ENCODE peak calls at places on chromosomes 6 and 20, in nine cellular contexts. I, N, H, R, V, W, Y, Z and L are unnamed samples.

GRCh38 chr6:39214846-39215639 is 14.2 kb downstream of the KCNK5 start:
- DNase-seq in I (no peak), N (no peak), W (no peak), V (no peak), R (no peak), Y (no peak), H (no peak), Z (no peak), L (no peak)

GRCh38 chr20:49823152-49823847 is 10.7 kb downstream of the SLC9A8 start:
- DNase-seq in N (no peak), I (no peak), V (no peak), W (no peak), R (no peak), H (no peak), Y (no peak), Z (peak), L (no peak)

GRCh38 chr6:141105481-141105880 is 1027.2 kb upstream of the GJE1 start:
- DNase-seq in W (no peak), R (no peak), N (peak), I (no peak), V (no peak), H (no peak), Z (no peak), Y (peak), L (peak)

GRCh38 chr6:130937942-130938604 is 110.9 kb downstream of the SMLR1 start:
- DNase-seq in V (no peak), N (peak), W (no peak), Z (no peak), Y (peak), H (no peak), R (no peak), I (peak), L (no peak)

GRCh38 chr6:44668976-44669934 is 281.7 kb downstream of the CDC5L start:
- DNase-seq in H (no peak), V (no peak), I (no peak), R (peak), Z (no peak), Y (no peak), W (no peak), N (no peak), L (no peak)

GRCh38 chr6:41306187-41306854 is 19.8 kb upstream of the TREM1 start:
- DNase-seq in N (peak), W (peak), H (peak), V (no peak), Z (peak), I (peak), R (no peak), Y (peak), L (peak)

GRCh38 chr20:40687384-40688128 is 1.5 kb downstream of the MAFB start:
- DNase-seq in R (peak), N (no peak), H (peak), W (peak), Z (no peak), I (peak), Y (no peak), V (peak), L (no peak)

GRCh38 chr6:151847064-151847463 is 39.6 kb downstream of the ESR1 start:
- DNase-seq in Z (peak), Y (peak), W (peak), I (peak), N (peak), R (no peak), H (no peak), V (no peak), L (peak)

GRCh38 chr6:16778521-16778920 is 17.3 kb upstream of the ATXN1 start:
- DNase-seq in W (no peak), R (no peak), N (no peak), V (no peak), I (peak), Y (no peak), H (no peak), Z (no peak), L (no peak)

GRCh38 chr6:6614096-6614964 is 25.8 kb downstream of the LY86 start:
- DNase-seq in N (no peak), H (no peak), Y (no peak), I (peak), Z (no peak), R (no peak), V (peak), W (no peak), L (no peak)

GRCh38 chr6:148134566-148134965 is 208.1 kb upstream of the SASH1 start:
- DNase-seq in N (no peak), I (no peak), H (no peak), Z (no peak), W (no peak), R (no peak), V (no peak), Y (no peak), L (no peak)

GRCh38 chr20:59459586-59459985 is 144.8 kb upstream of the PHACTR3 start:
- DNase-seq in I (no peak), W (no peak), Z (no peak), H (no peak), R (no peak), V (no peak), Y (no peak), N (no peak), L (no peak)

GRCh38 chr6:7727951-7728854 is 2.3 kb downstream of the BMP6 start:
- DNase-seq in W (peak), R (no peak), Y (no peak), N (no peak), I (peak), Z (peak), H (no peak), V (no peak), L (no peak)

GRCh38 chr20:19659468-19659867 is 98.6 kb upstream of the RIN2 start:
- DNase-seq in I (peak), V (no peak), H (no peak), W (no peak), N (no peak), Z (no peak), R (no peak), Y (no peak), L (no peak)

GRCh38 chr6:39167321-39167720 is 52.3 kb upstream of the SAYSD1 start:
- DNase-seq in H (no peak), R (no peak), I (no peak), Y (no peak), W (no peak), N (no peak), Z (no peak), V (no peak), L (no peak)

GRCh38 chr20:14142171-14142570 is 146.9 kb downstream of the MACROD2 start:
- DNase-seq in I (peak), H (peak), V (no peak), R (no peak), N (peak), W (peak), Y (peak), Z (peak), L (peak)

GRCh38 chr6:151317206-151317994 is 74.0 kb downstream of the ZBTB2 start:
- DNase-seq in W (peak), H (no peak), V (no peak), Y (peak), R (no peak), N (peak), I (peak), Z (no peak), L (no peak)

GRCh38 chr6:82030301-82030700 is 217.2 kb downstream of the IBTK start:
- DNase-seq in I (peak), V (no peak), W (no peak), H (no peak), Z (no peak), Y (no peak), R (no peak), N (no peak), L (no peak)

GRCh38 chr20:22339091-22339881 is 245.1 kb downstream of the FOXA2 start:
- DNase-seq in H (peak), Y (peak), N (peak), I (peak), V (no peak), R (no peak), W (peak), Z (peak), L (peak)

GRCh38 chr6:36917541-36918193 is 31.9 kb downstream of the C6orf89 start:
- DNase-seq in W (peak), V (peak), Z (no peak), H (peak), Y (peak), R (peak), N (no peak), I (no peak), L (no peak)

GRCh38 chr6:113857565-113858066 is 471 bp downstream of the MARCKS start:
- DNase-seq in V (peak), N (no peak), Z (peak), R (peak), H (peak), W (peak), Y (no peak), I (peak), L (no peak)

GRCh38 chr6:46815130-46815529 is 21.9 kb downstream of the MEP1A start:
- DNase-seq in W (peak), N (no peak), Y (no peak), I (peak), R (no peak), V (no peak), H (no peak), Z (no peak), L (no peak)

GRCh38 chr6:3648724-3649123 is 102.8 kb downstream of the PXDC1 start:
- DNase-seq in W (no peak), V (no peak), Z (no peak), R (no peak), Y (no peak), I (no peak), N (no peak), H (no peak), L (no peak)

GRCh38 chr6:145214570-145214969 is 520.8 kb downstream of the EPM2A start:
- DNase-seq in Z (peak), V (no peak), H (no peak), W (peak), R (no peak), I (peak), N (no peak), Y (peak), L (no peak)

DNA sequence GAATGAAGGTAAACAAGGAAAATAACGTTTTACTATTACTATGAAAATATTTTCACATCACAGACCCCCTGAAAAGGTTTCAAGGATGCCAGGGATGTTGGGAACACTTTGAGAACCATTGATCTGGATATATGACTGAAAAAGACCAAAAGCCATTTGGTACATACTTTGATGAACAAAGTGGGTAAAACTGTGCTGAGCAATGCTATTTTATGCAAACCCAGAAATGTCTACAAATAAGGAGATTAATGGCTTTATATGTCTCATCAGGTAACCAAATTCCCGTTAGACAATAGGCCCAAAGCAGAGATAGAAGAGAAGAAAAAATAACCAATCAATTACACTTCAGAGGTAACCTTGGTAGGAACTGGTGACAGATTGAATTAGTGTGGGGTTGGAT is 101.4 kb upstream of the CNKSR3 start:
- DNase-seq in N (no peak), H (no peak), V (no peak), I (no peak), R (no peak), W (no peak), Y (no peak), Z (no peak), L (no peak)
- H3K4me3 ChIP-seq in N (no peak), H (no peak), V (no peak), I (no peak), R (no peak), W (no peak), Y (no peak), Z (no peak), L (no peak)

GRCh38 chr6:168711049-168711640 is 270.2 kb downstream of the SMOC2 start:
- DNase-seq in Z (no peak), V (no peak), H (peak), N (no peak), W (peak), R (no peak), Y (no peak), I (no peak), L (no peak)
- TF ChIP-seq CTCF in Z (no peak), V (peak), H (peak), N (peak), W (peak), R (no peak), Y (no peak), I (peak), L (no peak)

GRCh38 chr6:1821188-1822183 is 211.8 kb downstream of the FOXC1 start:
- DNase-seq in Y (peak), H (no peak), R (no peak), I (no peak), W (no peak), N (peak), V (no peak), Z (peak), L (peak)
- H3K4me3 ChIP-seq in Y (peak), H (peak), R (peak), I (no peak), W (no peak), N (peak), V (no peak), Z (no peak), L (peak)

DNA sequence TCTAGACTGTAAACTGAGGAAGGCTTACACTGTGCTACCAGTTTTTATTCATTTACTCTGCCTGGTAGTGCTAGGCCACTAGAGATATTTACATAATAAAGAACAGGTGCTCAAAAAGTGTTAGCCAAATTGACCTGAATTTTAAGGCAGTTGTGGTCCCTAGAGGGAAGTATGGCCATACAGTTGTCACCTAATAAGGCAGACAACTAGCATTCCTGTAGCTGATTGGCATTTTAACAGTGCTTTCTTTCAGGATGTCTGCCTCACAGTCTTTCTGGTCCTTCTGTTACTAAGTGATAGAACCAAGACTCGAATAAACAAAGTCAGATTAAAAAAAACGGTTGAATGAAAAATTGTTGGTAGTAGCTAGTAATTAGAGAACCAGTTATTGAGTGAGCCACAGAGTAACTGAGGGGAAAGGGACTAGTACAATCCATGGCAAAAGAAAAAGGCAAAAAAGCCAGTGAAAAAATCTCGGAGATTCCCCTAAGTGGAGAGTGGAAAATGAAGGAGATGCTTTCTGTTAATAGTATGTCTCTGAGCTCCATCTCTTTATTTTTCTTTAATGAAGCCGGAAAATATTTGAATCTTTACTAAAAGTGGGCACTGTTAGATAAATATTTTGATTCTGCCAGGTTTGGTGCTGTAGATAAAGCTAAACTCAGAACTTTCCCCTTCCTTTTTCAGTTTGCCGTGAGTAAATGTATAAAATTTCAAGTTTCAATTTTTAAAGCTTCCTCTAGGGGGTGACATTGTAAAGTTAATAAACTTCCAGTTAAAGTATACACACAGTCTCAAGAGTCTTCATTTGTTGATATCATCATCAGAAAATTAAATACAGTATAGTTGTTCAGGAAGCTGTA is 9.1 kb downstream of the VTA1 start:
- DNase-seq in Z (peak), I (no peak), H (no peak), N (no peak), Y (peak), V (no peak), R (no peak), W (peak), L (no peak)
- TF ChIP-seq CTCF in Z (peak), I (peak), H (peak), N (peak), Y (peak), V (peak), R (no peak), W (peak), L (no peak)

DNA sequence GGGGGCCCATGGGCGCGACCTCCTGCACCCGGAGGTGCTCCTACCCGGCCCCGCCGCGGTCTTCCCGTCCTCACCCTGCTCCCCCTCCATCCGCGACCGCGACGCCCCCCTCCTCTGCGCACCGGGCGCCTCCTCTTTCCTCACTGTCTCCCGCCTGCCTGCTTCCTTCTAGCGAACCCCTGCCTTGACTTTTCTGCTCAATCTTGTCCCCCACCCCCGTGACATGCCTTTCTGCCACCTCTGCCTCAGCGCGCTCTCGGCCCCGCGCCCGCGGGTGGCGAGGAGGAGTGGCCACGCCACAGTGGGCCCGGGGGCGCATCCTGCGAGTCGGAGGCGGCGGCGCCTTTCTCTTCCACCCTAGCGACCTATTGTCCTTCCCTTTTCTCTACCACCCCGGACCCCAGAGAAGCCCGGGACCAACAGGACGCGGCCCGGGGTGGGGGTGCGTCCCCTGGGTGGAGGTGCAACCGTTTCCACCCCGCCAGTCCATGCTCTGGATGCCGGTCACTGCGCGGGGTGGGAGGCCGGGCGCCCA is 2.1 kb downstream of the PDE10A start:
- DNase-seq in W (peak), I (no peak), V (no peak), Y (no peak), Z (no peak), H (no peak), N (no peak), R (no peak), L (no peak)
- H3K4me3 ChIP-seq in W (peak), I (no peak), V (peak), Y (peak), Z (no peak), H (peak), N (no peak), R (peak), L (no peak)

DNA sequence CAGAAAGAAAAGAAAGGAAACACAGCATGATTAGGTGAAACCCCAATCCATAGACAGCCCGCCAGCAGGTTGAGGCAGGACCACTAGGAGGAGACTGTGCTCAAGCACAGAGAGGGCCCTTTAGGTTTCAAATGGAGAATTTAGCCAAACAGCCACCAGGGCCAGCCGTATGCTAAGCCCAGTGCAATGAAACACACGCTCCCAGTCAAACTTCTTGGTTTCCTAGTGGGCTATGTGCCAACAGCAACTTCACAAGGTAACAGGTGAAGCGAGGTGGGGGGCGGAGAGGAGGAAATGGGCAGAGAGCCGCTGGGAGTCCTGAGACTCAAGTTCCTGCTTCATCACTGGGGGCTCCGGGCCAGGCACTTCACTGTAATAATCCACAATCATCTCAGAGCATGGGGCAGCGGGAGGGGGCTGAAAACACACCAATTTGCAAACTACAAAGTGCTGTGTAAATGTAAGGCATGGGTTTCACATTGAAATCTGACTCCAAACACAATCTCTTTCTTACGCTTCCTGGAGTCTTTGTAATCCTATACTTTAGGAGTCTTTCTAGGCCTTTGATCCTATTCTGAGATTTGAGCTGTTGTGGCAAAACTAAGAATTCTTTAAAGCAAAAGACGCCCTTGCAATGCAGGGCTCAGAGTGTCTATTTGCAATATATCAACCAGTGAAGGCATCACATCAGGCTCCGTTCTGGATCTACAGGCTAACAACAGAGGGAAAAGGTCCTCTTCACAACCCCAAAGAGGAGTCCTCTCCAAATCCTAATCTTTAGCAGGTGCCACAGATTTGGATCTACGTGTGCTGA is 117.3 kb downstream of the OPRM1 start:
- DNase-seq in W (peak), R (no peak), N (peak), Z (peak), V (no peak), H (peak), Y (peak), I (no peak), L (no peak)
- TF ChIP-seq CTCF in W (peak), R (no peak), N (peak), Z (peak), V (peak), H (peak), Y (peak), I (peak), L (peak)

DNA sequence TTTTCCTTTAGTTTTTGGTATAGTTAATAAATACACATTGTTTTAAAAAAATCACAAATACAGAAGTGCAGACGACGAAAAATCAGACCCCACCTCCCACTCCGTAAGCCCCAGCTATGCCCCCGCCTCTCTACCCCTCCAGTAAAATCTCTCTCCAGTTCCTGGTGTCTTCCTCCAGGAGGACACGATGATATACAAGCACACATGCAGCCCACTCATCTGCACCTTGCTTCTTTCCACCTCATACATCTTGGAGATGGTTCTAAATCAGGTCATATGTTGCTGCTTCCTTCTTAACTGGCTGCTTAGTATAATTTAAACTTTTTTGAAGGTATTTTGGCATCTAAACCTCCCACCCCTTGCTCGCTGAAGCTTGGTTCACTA is 2.7 kb downstream of the BMP7 start:
- DNase-seq in Z (no peak), V (no peak), Y (no peak), I (no peak), N (no peak), R (no peak), H (no peak), W (no peak), L (no peak)
- H3K4me3 ChIP-seq in Z (no peak), V (no peak), Y (no peak), I (no peak), N (no peak), R (no peak), H (peak), W (peak), L (no peak)

GRCh38 chr6:94323853-94324252 is 904.5 kb upstream of the EPHA7 start:
- DNase-seq in I (no peak), W (peak), V (no peak), N (no peak), H (no peak), R (no peak), Y (no peak), Z (no peak), L (no peak)
- TF ChIP-seq CTCF in I (no peak), W (peak), V (no peak), N (no peak), H (no peak), R (no peak), Y (no peak), Z (peak), L (no peak)

GRCh38 chr20:17957505-17958325 is 10.9 kb downstream of the SNX5 start:
- DNase-seq in W (no peak), Z (no peak), V (no peak), I (no peak), N (no peak), R (no peak), H (no peak), Y (peak), L (no peak)
- H3K4me3 ChIP-seq in W (no peak), Z (no peak), V (no peak), I (no peak), N (no peak), R (no peak), H (no peak), Y (no peak), L (no peak)